ENCODE peak calls at places on chromosome 22, in four cellular contexts. One of them, this sample, is unnamed.

GRCh38 chr22:17396531-17396930 is 27.3 kb downstream of the CECR2 start:
- DNase-seq in Peyer's patch: no peak
- DNase-seq in lower lobe of right lung: no peak
- DNase-seq in cardiac muscle cell: no peak
- DNase-seq in this sample: no peak

GRCh38 chr22:23215294-23216204 is 35.2 kb downstream of the BCR start:
- DNase-seq in lower lobe of right lung: peak
- DNase-seq in Peyer's patch: peak
- DNase-seq in cardiac muscle cell: no peak
- DNase-seq in this sample: no peak

GRCh38 chr22:24592144-24592845 is 578 bp downstream of the LRRC75B start:
- DNase-seq in cardiac muscle cell: no peak
- DNase-seq in Peyer's patch: no peak
- DNase-seq in lower lobe of right lung: no peak
- DNase-seq in this sample: no peak

GRCh38 chr22:48955351-48956311 is 872.0 kb downstream of the BRD1 start:
- DNase-seq in cardiac muscle cell: no peak
- DNase-seq in lower lobe of right lung: no peak
- DNase-seq in Peyer's patch: peak
- DNase-seq in this sample: peak

GRCh38 chr22:24803064-24803542 is 2.9 kb upstream of the SGSM1 start:
- DNase-seq in Peyer's patch: peak
- DNase-seq in cardiac muscle cell: peak
- DNase-seq in lower lobe of right lung: no peak
- DNase-seq in this sample: peak

GRCh38 chr22:23180301-23180892 is at the start of gene BCR:
- DNase-seq in cardiac muscle cell: peak
- DNase-seq in lower lobe of right lung: peak
- DNase-seq in Peyer's patch: peak
- DNase-seq in this sample: peak

GRCh38 chr22:47174671-47175111 is 412.2 kb downstream of the TBC1D22A start:
- DNase-seq in cardiac muscle cell: no peak
- DNase-seq in lower lobe of right lung: no peak
- DNase-seq in Peyer's patch: peak
- DNase-seq in this sample: no peak

GRCh38 chr22:19717691-19718254 is 3.5 kb downstream of the SEPTIN5 start:
- DNase-seq in Peyer's patch: peak
- DNase-seq in cardiac muscle cell: peak
- DNase-seq in lower lobe of right lung: peak
- DNase-seq in this sample: peak

GRCh38 chr22:38455063-38455529 is at the start of gene KCNJ4:
- DNase-seq in Peyer's patch: no peak
- DNase-seq in lower lobe of right lung: no peak
- DNase-seq in cardiac muscle cell: no peak
- DNase-seq in this sample: no peak

GRCh38 chr22:42313804-42314581 is 43.5 kb upstream of the TCF20 start:
- DNase-seq in lower lobe of right lung: no peak
- DNase-seq in Peyer's patch: peak
- DNase-seq in cardiac muscle cell: peak
- DNase-seq in this sample: peak

GRCh38 chr22:21642584-21643448 is 714 bp downstream of the SDF2L1 start:
- DNase-seq in lower lobe of right lung: peak
- DNase-seq in cardiac muscle cell: peak
- DNase-seq in Peyer's patch: peak
- DNase-seq in this sample: peak

GRCh38 chr22:27405672-27406388 is 395.7 kb downstream of the MN1 start:
- DNase-seq in cardiac muscle cell: peak
- DNase-seq in Peyer's patch: peak
- DNase-seq in lower lobe of right lung: peak
- DNase-seq in this sample: peak

GRCh38 chr22:19429950-19430889 is 1.3 kb downstream of the HIRA start:
- DNase-seq in cardiac muscle cell: peak
- DNase-seq in lower lobe of right lung: peak
- DNase-seq in Peyer's patch: peak
- DNase-seq in this sample: peak

GRCh38 chr22:49418943-49419342 is 408.7 kb downstream of the BRD1 start:
- DNase-seq in cardiac muscle cell: no peak
- DNase-seq in lower lobe of right lung: no peak
- DNase-seq in Peyer's patch: no peak
- DNase-seq in this sample: no peak

GRCh38 chr22:40055143-40055926 is 60.6 kb downstream of the FAM83F start:
- DNase-seq in lower lobe of right lung: no peak
- DNase-seq in Peyer's patch: no peak
- DNase-seq in cardiac muscle cell: no peak
- DNase-seq in this sample: no peak

GRCh38 chr22:42300286-42301071 is 30.0 kb upstream of the TCF20 start:
- DNase-seq in cardiac muscle cell: no peak
- DNase-seq in Peyer's patch: no peak
- DNase-seq in lower lobe of right lung: no peak
- DNase-seq in this sample: no peak

GRCh38 chr22:30079952-30080533 is at the start of gene HORMAD2:
- DNase-seq in lower lobe of right lung: peak
- DNase-seq in cardiac muscle cell: peak
- DNase-seq in Peyer's patch: no peak
- DNase-seq in this sample: no peak

GRCh38 chr22:42475122-42475521 is 42.9 kb upstream of the NFAM1 start:
- DNase-seq in lower lobe of right lung: no peak
- DNase-seq in cardiac muscle cell: no peak
- DNase-seq in Peyer's patch: no peak
- DNase-seq in this sample: no peak

GRCh38 chr22:39108487-39108886 is 11.4 kb downstream of the APOBEC3H start:
- DNase-seq in Peyer's patch: no peak
- DNase-seq in cardiac muscle cell: no peak
- DNase-seq in lower lobe of right lung: no peak
- DNase-seq in this sample: no peak

GRCh38 chr22:35467788-35468187 is 67.8 kb downstream of the MCM5 start:
- DNase-seq in lower lobe of right lung: peak
- DNase-seq in cardiac muscle cell: peak
- DNase-seq in Peyer's patch: peak
- DNase-seq in this sample: peak

GRCh38 chr22:17159504-17159951 is 451 bp upstream of the HDHD5 start:
- DNase-seq in lower lobe of right lung: no peak
- DNase-seq in Peyer's patch: peak
- DNase-seq in cardiac muscle cell: no peak
- DNase-seq in this sample: peak

GRCh38 chr22:38946771-38947170 is 10.6 kb upstream of the APOBEC3A start:
- DNase-seq in cardiac muscle cell: no peak
- DNase-seq in Peyer's patch: no peak
- DNase-seq in lower lobe of right lung: peak
- DNase-seq in this sample: no peak

GRCh38 chr22:20315337-20316216 is 4.3 kb downstream of the DGCR6L start:
- DNase-seq in lower lobe of right lung: no peak
- DNase-seq in cardiac muscle cell: no peak
- DNase-seq in Peyer's patch: peak
- DNase-seq in this sample: peak

GRCh38 chr22:48742191-48742555 is 1085.5 kb downstream of the BRD1 start:
- DNase-seq in cardiac muscle cell: no peak
- DNase-seq in lower lobe of right lung: no peak
- DNase-seq in Peyer's patch: peak
- DNase-seq in this sample: no peak

GRCh38 chr22:24727218-24727851 is 47.2 kb downstream of the PIWIL3 start:
- DNase-seq in lower lobe of right lung: no peak
- DNase-seq in Peyer's patch: no peak
- DNase-seq in cardiac muscle cell: no peak
- DNase-seq in this sample: peak

GRCh38 chr22:28582806-28583205 is 96.8 kb downstream of the TTC28 start:
- DNase-seq in Peyer's patch: no peak
- DNase-seq in cardiac muscle cell: no peak
- DNase-seq in lower lobe of right lung: no peak
- DNase-seq in this sample: no peak

GRCh38 chr22:18076060-18076497 is 1.7 kb upstream of the PEX26 start:
- DNase-seq in cardiac muscle cell: peak
- DNase-seq in Peyer's patch: no peak
- DNase-seq in lower lobe of right lung: peak
- DNase-seq in this sample: peak

GRCh38 chr22:35319244-35319985 is 19.7 kb downstream of the TOM1 start:
- DNase-seq in lower lobe of right lung: no peak
- DNase-seq in Peyer's patch: peak
- DNase-seq in cardiac muscle cell: no peak
- DNase-seq in this sample: no peak

GRCh38 chr22:19769393-19769715 is 8.8 kb downstream of the TBX1 start:
- DNase-seq in lower lobe of right lung: peak
- DNase-seq in cardiac muscle cell: no peak
- DNase-seq in Peyer's patch: no peak
- DNase-seq in this sample: no peak

GRCh38 chr22:19149962-19150361 is at the start of gene GSC2:
- DNase-seq in lower lobe of right lung: no peak
- DNase-seq in cardiac muscle cell: no peak
- DNase-seq in Peyer's patch: no peak
- DNase-seq in this sample: no peak

GRCh38 chr22:49712195-49712791 is 115.4 kb downstream of the BRD1 start:
- DNase-seq in cardiac muscle cell: peak
- DNase-seq in lower lobe of right lung: no peak
- DNase-seq in Peyer's patch: no peak
- DNase-seq in this sample: no peak

GRCh38 chr22:50695421-50696250 is 23.0 kb downstream of the SHANK3 start:
- DNase-seq in lower lobe of right lung: peak
- DNase-seq in Peyer's patch: peak
- DNase-seq in cardiac muscle cell: no peak
- DNase-seq in this sample: no peak

GRCh38 chr22:44582016-44582415 is 84.0 kb upstream of the RTL6 start:
- DNase-seq in Peyer's patch: peak
- DNase-seq in lower lobe of right lung: peak
- DNase-seq in cardiac muscle cell: no peak
- DNase-seq in this sample: no peak

GRCh38 chr22:30210235-30210831 is 36.2 kb downstream of the LIF start:
- DNase-seq in lower lobe of right lung: no peak
- DNase-seq in Peyer's patch: no peak
- DNase-seq in cardiac muscle cell: no peak
- DNase-seq in this sample: no peak

GRCh38 chr22:33853200-33854097 is 66.8 kb downstream of the LARGE1 start:
- DNase-seq in cardiac muscle cell: peak
- DNase-seq in Peyer's patch: peak
- DNase-seq in lower lobe of right lung: peak
- DNase-seq in this sample: peak
- H3K4me3 ChIP-seq in cardiac muscle cell: no peak
- H3K4me3 ChIP-seq in Peyer's patch: peak
- H3K4me3 ChIP-seq in lower lobe of right lung: peak
- H3K4me3 ChIP-seq in this sample: peak

GRCh38 chr22:31278643-31279326 is 13.5 kb downstream of the PIK3IP1 start:
- DNase-seq in Peyer's patch: no peak
- DNase-seq in lower lobe of right lung: no peak
- DNase-seq in cardiac muscle cell: no peak
- DNase-seq in this sample: no peak
- H3K27ac ChIP-seq in Peyer's patch: peak
- H3K27ac ChIP-seq in lower lobe of right lung: peak
- H3K27ac ChIP-seq in cardiac muscle cell: no peak
- H3K27ac ChIP-seq in this sample: peak

GRCh38 chr22:41215409-41215808 is 10.3 kb downstream of the L3MBTL2 start:
- DNase-seq in Peyer's patch: no peak
- DNase-seq in cardiac muscle cell: no peak
- DNase-seq in lower lobe of right lung: no peak
- DNase-seq in this sample: no peak
- H3K4me3 ChIP-seq in Peyer's patch: no peak
- H3K4me3 ChIP-seq in cardiac muscle cell: no peak
- H3K4me3 ChIP-seq in lower lobe of right lung: no peak
- H3K4me3 ChIP-seq in this sample: no peak

GRCh38 chr22:36862251-36863242 is 1.7 kb downstream of the NCF4 start:
- DNase-seq in cardiac muscle cell: no peak
- DNase-seq in lower lobe of right lung: peak
- DNase-seq in Peyer's patch: no peak
- DNase-seq in this sample: no peak

GRCh38 chr22:36860438-36860820 is 377 bp upstream of the NCF4 start:
- DNase-seq in lower lobe of right lung: no peak
- DNase-seq in Peyer's patch: no peak
- DNase-seq in cardiac muscle cell: no peak
- DNase-seq in this sample: no peak

GRCh38 chr22:36858966-36859365 is 1.8 kb upstream of the NCF4 start:
- DNase-seq in lower lobe of right lung: no peak
- DNase-seq in Peyer's patch: no peak
- DNase-seq in cardiac muscle cell: no peak
- DNase-seq in this sample: no peak

GRCh38 chr22:36860017-36860416 is 789 bp upstream of the NCF4 start:
- DNase-seq in cardiac muscle cell: no peak
- DNase-seq in Peyer's patch: no peak
- DNase-seq in lower lobe of right lung: no peak
- DNase-seq in this sample: no peak

DNA sequence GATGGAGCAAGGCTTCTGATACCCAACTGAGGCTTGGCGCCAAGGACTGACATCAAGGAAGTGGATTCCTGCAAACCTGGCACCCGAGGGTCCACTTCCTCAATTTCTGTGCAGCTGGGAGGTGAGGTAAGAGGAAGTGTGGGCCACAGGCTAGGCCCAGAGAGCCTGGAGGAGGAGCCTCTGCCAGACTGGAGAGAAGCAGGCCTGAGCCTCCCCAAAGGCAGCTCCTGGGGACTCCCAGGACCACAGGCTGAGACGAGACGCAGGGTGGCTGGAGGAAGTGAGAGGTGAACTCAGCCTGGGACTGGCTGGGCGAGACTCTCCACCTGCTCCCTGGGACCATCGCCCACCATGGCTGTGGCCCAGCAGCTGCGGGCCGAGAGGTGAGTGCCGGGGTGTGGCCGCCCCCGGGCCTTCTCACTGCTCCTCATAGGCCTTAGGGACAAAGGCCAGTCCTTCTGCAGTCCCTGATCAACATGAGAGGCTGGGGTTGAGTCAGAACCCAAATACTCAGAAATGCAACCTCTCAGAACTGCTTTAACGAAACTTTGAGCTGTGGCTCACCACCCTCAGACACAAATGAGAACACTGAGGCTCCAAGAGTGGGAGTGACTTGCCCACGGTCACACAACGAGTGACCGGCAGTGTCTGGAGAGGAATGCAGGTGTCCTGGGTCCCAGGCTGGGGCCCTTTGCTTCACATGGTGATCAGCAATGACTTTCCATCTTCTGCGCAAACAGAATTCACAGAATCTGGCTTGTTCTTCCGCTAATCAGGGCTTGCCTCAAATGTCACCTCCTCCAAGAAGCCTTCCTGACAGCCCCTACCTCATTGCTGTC is at the start of gene NCF4:
- DNase-seq in Peyer's patch: no peak
- DNase-seq in lower lobe of right lung: peak
- DNase-seq in cardiac muscle cell: no peak
- DNase-seq in this sample: peak
- H3K27ac ChIP-seq in Peyer's patch: peak
- H3K27ac ChIP-seq in lower lobe of right lung: peak
- H3K27ac ChIP-seq in cardiac muscle cell: no peak
- H3K27ac ChIP-seq in this sample: peak

DNA sequence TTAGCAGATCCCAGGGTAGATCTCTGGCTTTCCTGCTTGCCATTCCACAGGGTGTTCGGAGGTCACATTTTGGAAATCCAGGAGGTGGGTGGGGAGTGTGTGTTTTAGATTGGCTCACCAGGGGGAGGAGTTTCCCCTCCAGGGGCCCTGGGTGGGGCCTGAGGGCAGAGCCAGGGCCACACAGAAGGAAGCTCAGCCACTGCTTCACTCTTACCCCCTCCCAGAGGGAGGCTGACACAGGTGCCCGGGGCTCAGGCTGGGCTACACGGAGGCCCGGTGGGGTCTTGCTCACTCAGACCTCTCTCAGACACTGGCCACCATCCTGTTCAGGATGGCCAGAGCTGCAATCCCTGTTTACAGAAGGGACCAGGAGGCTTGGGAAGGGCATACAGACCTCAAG is 2.5 kb downstream of the WNT7B start:
- DNase-seq in lower lobe of right lung: no peak
- DNase-seq in cardiac muscle cell: no peak
- DNase-seq in Peyer's patch: no peak
- DNase-seq in this sample: no peak
- H3K4me3 ChIP-seq in lower lobe of right lung: no peak
- H3K4me3 ChIP-seq in cardiac muscle cell: no peak
- H3K4me3 ChIP-seq in Peyer's patch: no peak
- H3K4me3 ChIP-seq in this sample: no peak

GRCh38 chr22:31812977-31813605 is 59.3 kb downstream of the DEPDC5 start:
- DNase-seq in Peyer's patch: no peak
- DNase-seq in cardiac muscle cell: no peak
- DNase-seq in lower lobe of right lung: no peak
- DNase-seq in this sample: no peak
- H3K27ac ChIP-seq in Peyer's patch: no peak
- H3K27ac ChIP-seq in cardiac muscle cell: no peak
- H3K27ac ChIP-seq in lower lobe of right lung: no peak
- H3K27ac ChIP-seq in this sample: no peak

This sample was measured in colonic mucosa.